ENCODE peak calls at places on chromosomes 6 and 20, in eight cellular contexts. K is posterior vena cava, O is HEK293T, C is anterior cingulate cortex, D is NCI-H2081 treated with DMSO at 0.1 percent for 48 hours, A is progenitor cell of endocrine pancreas, Z is EL, N is NCI-H446. W is an unnamed sample.

GRCh38 chr20:58907481-58908137 is 55.1 kb downstream of the GNAS start:
- DNase-seq in C (peak), K (peak), Z (peak), A (no peak), D (no peak), N (peak), O (peak), W (no peak)

GRCh38 chr6:116444991-116445566 is 16.1 kb upstream of the CALHM6 start:
- DNase-seq in A (no peak), D (no peak), Z (no peak), C (no peak), O (no peak), N (no peak), K (no peak), W (no peak)

GRCh38 chr6:169800668-169801395 is 49.4 kb downstream of the ERMARD start:
- DNase-seq in A (peak), O (no peak), Z (peak), C (no peak), K (no peak), D (peak), N (no peak), W (peak)

GRCh38 chr20:41178904-41179432 is 41.6 kb downstream of the PLCG1 start:
- DNase-seq in O (peak), D (peak), C (peak), N (no peak), K (peak), Z (no peak), A (peak), W (peak)

GRCh38 chr6:24909281-24910216 is 26.2 kb downstream of the RIPOR2 start:
- DNase-seq in A (no peak), D (no peak), O (no peak), K (no peak), C (peak), N (no peak), Z (no peak), W (no peak)

GRCh38 chr6:90028995-90029635 is 134.8 kb downstream of the GJA10 start:
- DNase-seq in A (no peak), N (no peak), D (no peak), K (no peak), Z (no peak), C (no peak), O (no peak), W (no peak)

GRCh38 chr20:18737140-18737539 is 76.4 kb upstream of the SCP2D1 start:
- DNase-seq in D (no peak), C (no peak), K (peak), N (no peak), Z (no peak), O (no peak), A (no peak), W (no peak)

GRCh38 chr6:67102743-67103142 is 1395.7 kb upstream of the EYS start:
- DNase-seq in O (no peak), A (no peak), Z (no peak), D (no peak), K (no peak), C (no peak), N (no peak), W (no peak)

GRCh38 chr6:144405173-144405572 is 120.0 kb downstream of the UTRN start:
- DNase-seq in D (no peak), N (no peak), K (no peak), Z (no peak), O (no peak), C (no peak), A (no peak), W (no peak)

GRCh38 chr6:25660512-25660911 is 8.5 kb downstream of the SCGN start:
- DNase-seq in K (no peak), D (peak), O (no peak), A (no peak), N (no peak), C (no peak), Z (peak), W (no peak)

GRCh38 chr20:23146111-23146640 is 60.1 kb upstream of the CD93 start:
- DNase-seq in A (no peak), C (no peak), N (no peak), Z (no peak), O (no peak), D (no peak), K (no peak), W (peak)

GRCh38 chr6:109772961-109773431 is 81.9 kb downstream of the FIG4 start:
- DNase-seq in N (no peak), Z (peak), O (no peak), D (no peak), C (no peak), K (no peak), A (no peak), W (no peak)

GRCh38 chr6:4610256-4610655 is 165.9 kb upstream of the CDYL start:
- DNase-seq in A (no peak), D (no peak), K (peak), C (no peak), N (no peak), Z (peak), O (no peak), W (no peak)

GRCh38 chr6:5302220-5302946 is 41.1 kb downstream of the FARS2 start:
- DNase-seq in D (no peak), A (no peak), O (no peak), Z (no peak), N (no peak), K (no peak), C (no peak), W (no peak)

GRCh38 chr6:81049425-81050042 is 702.9 kb downstream of the TENT5A start:
- DNase-seq in K (no peak), A (no peak), N (no peak), O (no peak), C (no peak), D (no peak), Z (no peak), W (no peak)

GRCh38 chr20:62203378-62204030 is 16.6 kb downstream of the HRH3 start:
- DNase-seq in D (no peak), K (peak), Z (peak), N (no peak), O (no peak), A (no peak), C (no peak), W (no peak)

GRCh38 chr6:73362358-73362757 is at the start of gene KHDC3L:
- DNase-seq in C (no peak), N (no peak), O (no peak), D (no peak), Z (no peak), A (no peak), K (no peak), W (peak)

GRCh38 chr20:48581167-48581566 is 246.6 kb downstream of the PREX1 start:
- DNase-seq in K (no peak), N (no peak), O (no peak), D (no peak), C (no peak), Z (no peak), A (no peak), W (no peak)

GRCh38 chr6:4085329-4085695 is 6.4 kb upstream of the FAM217A start:
- DNase-seq in N (no peak), Z (peak), D (no peak), A (no peak), C (no peak), O (no peak), K (no peak), W (no peak)

GRCh38 chr6:946546-946945 is 253.6 kb upstream of the EXOC2 start:
- DNase-seq in N (no peak), A (no peak), Z (peak), O (no peak), C (no peak), D (no peak), K (no peak), W (no peak)

W was measured in mesenteric fat pad.